ENCODE peak calls at places on chromosomes 1 and 21, in eight cellular contexts. One of them, this sample, is unnamed.

GRCh38 chr1:6080469-6080868 is 34.8 kb downstream of the KCNAB2 start:
- DNase-seq in HL-60: no peak
- DNase-seq in transverse colon: no peak
- DNase-seq in IMR-90: no peak
- DNase-seq in breast epithelium: no peak
- DNase-seq in nephron progenitor cell: no peak
- DNase-seq in astrocyte of the spinal cord: no peak
- DNase-seq in AG04450: no peak
- DNase-seq in this sample: no peak

GRCh38 chr1:194990483-194990882 is 1617.8 kb downstream of the KCNT2 start:
- DNase-seq in HL-60: no peak
- DNase-seq in transverse colon: no peak
- DNase-seq in IMR-90: no peak
- DNase-seq in breast epithelium: no peak
- DNase-seq in nephron progenitor cell: no peak
- DNase-seq in astrocyte of the spinal cord: no peak
- DNase-seq in AG04450: no peak
- DNase-seq in this sample: no peak

GRCh38 chr1:171788696-171789095 is 7.2 kb downstream of the METTL13 start:
- DNase-seq in HL-60: no peak
- DNase-seq in transverse colon: no peak
- DNase-seq in IMR-90: peak
- DNase-seq in breast epithelium: no peak
- DNase-seq in nephron progenitor cell: no peak
- DNase-seq in astrocyte of the spinal cord: peak
- DNase-seq in AG04450: peak
- DNase-seq in this sample: no peak

GRCh38 chr21:35861656-35862055 is 198.7 kb downstream of the SETD4 start:
- DNase-seq in HL-60: no peak
- DNase-seq in transverse colon: no peak
- DNase-seq in IMR-90: peak
- DNase-seq in breast epithelium: no peak
- DNase-seq in nephron progenitor cell: no peak
- DNase-seq in astrocyte of the spinal cord: no peak
- DNase-seq in AG04450: no peak
- DNase-seq in this sample: no peak

GRCh38 chr21:26089730-26090129 is 80.8 kb downstream of the APP start:
- DNase-seq in HL-60: no peak
- DNase-seq in transverse colon: no peak
- DNase-seq in IMR-90: no peak
- DNase-seq in breast epithelium: no peak
- DNase-seq in nephron progenitor cell: no peak
- DNase-seq in astrocyte of the spinal cord: no peak
- DNase-seq in AG04450: no peak
- DNase-seq in this sample: no peak

GRCh38 chr1:4513326-4514114 is 140.9 kb upstream of the AJAP1 start:
- DNase-seq in HL-60: no peak
- DNase-seq in transverse colon: no peak
- DNase-seq in IMR-90: no peak
- DNase-seq in breast epithelium: no peak
- DNase-seq in nephron progenitor cell: no peak
- DNase-seq in astrocyte of the spinal cord: no peak
- DNase-seq in AG04450: no peak
- DNase-seq in this sample: no peak

GRCh38 chr1:160813215-160813614 is 17.2 kb downstream of the LY9 start:
- DNase-seq in HL-60: no peak
- DNase-seq in transverse colon: no peak
- DNase-seq in IMR-90: no peak
- DNase-seq in breast epithelium: no peak
- DNase-seq in nephron progenitor cell: no peak
- DNase-seq in astrocyte of the spinal cord: no peak
- DNase-seq in AG04450: no peak
- DNase-seq in this sample: no peak

GRCh38 chr1:115976062-115976899 is at the start of gene SLC22A15:
- DNase-seq in HL-60: peak
- DNase-seq in transverse colon: peak
- DNase-seq in IMR-90: no peak
- DNase-seq in breast epithelium: no peak
- DNase-seq in nephron progenitor cell: peak
- DNase-seq in astrocyte of the spinal cord: peak
- DNase-seq in AG04450: no peak
- DNase-seq in this sample: no peak

GRCh38 chr1:160539896-160540858 is 17.1 kb upstream of the SLAMF6 start:
- DNase-seq in HL-60: peak
- DNase-seq in transverse colon: peak
- DNase-seq in IMR-90: no peak
- DNase-seq in breast epithelium: no peak
- DNase-seq in nephron progenitor cell: no peak
- DNase-seq in astrocyte of the spinal cord: no peak
- DNase-seq in AG04450: no peak
- DNase-seq in this sample: no peak

GRCh38 chr1:96804649-96805048 is 83.1 kb downstream of the PTBP2 start:
- DNase-seq in HL-60: no peak
- DNase-seq in transverse colon: no peak
- DNase-seq in IMR-90: no peak
- DNase-seq in breast epithelium: no peak
- DNase-seq in nephron progenitor cell: no peak
- DNase-seq in astrocyte of the spinal cord: no peak
- DNase-seq in AG04450: no peak
- DNase-seq in this sample: no peak

GRCh38 chr1:23916209-23917131 is 3.3 kb upstream of the CNR2 start:
- DNase-seq in HL-60: peak
- DNase-seq in transverse colon: peak
- DNase-seq in IMR-90: peak
- DNase-seq in breast epithelium: no peak
- DNase-seq in nephron progenitor cell: peak
- DNase-seq in astrocyte of the spinal cord: peak
- DNase-seq in AG04450: peak
- DNase-seq in this sample: peak

GRCh38 chr1:226708967-226709396 is 30.1 kb downstream of the ITPKB start:
- DNase-seq in HL-60: no peak
- DNase-seq in transverse colon: no peak
- DNase-seq in IMR-90: peak
- DNase-seq in breast epithelium: no peak
- DNase-seq in nephron progenitor cell: no peak
- DNase-seq in astrocyte of the spinal cord: no peak
- DNase-seq in AG04450: no peak
- DNase-seq in this sample: peak

GRCh38 chr21:15159382-15160020 is 94.7 kb upstream of the NRIP1 start:
- DNase-seq in HL-60: no peak
- DNase-seq in transverse colon: no peak
- DNase-seq in IMR-90: no peak
- DNase-seq in breast epithelium: no peak
- DNase-seq in nephron progenitor cell: no peak
- DNase-seq in astrocyte of the spinal cord: peak
- DNase-seq in AG04450: no peak
- DNase-seq in this sample: no peak

GRCh38 chr1:245319161-245319560 is 164.4 kb downstream of the KIF26B start:
- DNase-seq in HL-60: no peak
- DNase-seq in transverse colon: no peak
- DNase-seq in IMR-90: no peak
- DNase-seq in breast epithelium: no peak
- DNase-seq in nephron progenitor cell: no peak
- DNase-seq in astrocyte of the spinal cord: no peak
- DNase-seq in AG04450: no peak
- DNase-seq in this sample: no peak

GRCh38 chr1:228307218-228308023 is 99.2 kb downstream of the TRIM11 start:
- DNase-seq in HL-60: no peak
- DNase-seq in transverse colon: no peak
- DNase-seq in IMR-90: no peak
- DNase-seq in breast epithelium: no peak
- DNase-seq in nephron progenitor cell: no peak
- DNase-seq in astrocyte of the spinal cord: no peak
- DNase-seq in AG04450: no peak
- DNase-seq in this sample: peak

GRCh38 chr1:226634611-226635246 is 86.2 kb downstream of the STUM start:
- DNase-seq in HL-60: no peak
- DNase-seq in transverse colon: peak
- DNase-seq in IMR-90: no peak
- DNase-seq in breast epithelium: peak
- DNase-seq in nephron progenitor cell: no peak
- DNase-seq in astrocyte of the spinal cord: no peak
- DNase-seq in AG04450: no peak
- DNase-seq in this sample: peak

GRCh38 chr1:111436726-111437125 is 9.2 kb upstream of the OVGP1 start:
- DNase-seq in HL-60: no peak
- DNase-seq in transverse colon: no peak
- DNase-seq in IMR-90: peak
- DNase-seq in breast epithelium: no peak
- DNase-seq in nephron progenitor cell: no peak
- DNase-seq in astrocyte of the spinal cord: no peak
- DNase-seq in AG04450: peak
- DNase-seq in this sample: no peak

GRCh38 chr1:218357211-218357892 is 12.2 kb downstream of the TGFB2 start:
- DNase-seq in HL-60: peak
- DNase-seq in transverse colon: no peak
- DNase-seq in IMR-90: no peak
- DNase-seq in breast epithelium: no peak
- DNase-seq in nephron progenitor cell: no peak
- DNase-seq in astrocyte of the spinal cord: no peak
- DNase-seq in AG04450: no peak
- DNase-seq in this sample: no peak

GRCh38 chr1:114033219-114033706 is 54.0 kb downstream of the OLFML3 start:
- DNase-seq in HL-60: peak
- DNase-seq in transverse colon: no peak
- DNase-seq in IMR-90: no peak
- DNase-seq in breast epithelium: no peak
- DNase-seq in nephron progenitor cell: no peak
- DNase-seq in astrocyte of the spinal cord: no peak
- DNase-seq in AG04450: no peak
- DNase-seq in this sample: no peak

DNA sequence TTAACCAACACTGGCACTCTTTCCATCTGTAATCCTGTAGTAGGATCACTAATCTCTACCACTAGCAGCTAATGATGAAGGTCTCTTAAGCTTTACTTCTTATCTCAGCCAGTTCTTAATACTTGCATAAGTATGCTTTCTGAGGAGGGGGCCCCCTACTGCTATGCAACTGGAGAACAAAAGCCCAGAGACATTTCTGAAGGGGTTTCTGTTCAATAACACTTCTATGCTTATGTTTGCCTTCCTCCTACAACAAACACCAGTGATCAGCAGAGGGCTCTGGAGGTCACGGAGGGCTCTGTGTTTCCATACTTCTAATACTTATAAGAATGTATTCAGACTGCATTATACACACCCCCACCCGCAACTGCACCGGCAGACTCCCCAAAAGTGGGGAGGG is 215.8 kb downstream of the BARHL2 start:
- DNase-seq in HL-60: no peak
- DNase-seq in transverse colon: no peak
- DNase-seq in IMR-90: no peak
- DNase-seq in breast epithelium: no peak
- DNase-seq in nephron progenitor cell: no peak
- DNase-seq in astrocyte of the spinal cord: no peak
- DNase-seq in AG04450: no peak
- DNase-seq in this sample: no peak
- TF ChIP-seq CTCF in HL-60: no peak
- TF ChIP-seq CTCF in transverse colon: no peak
- TF ChIP-seq CTCF in IMR-90: no peak
- TF ChIP-seq CTCF in breast epithelium: no peak
- TF ChIP-seq CTCF in nephron progenitor cell: no peak
- TF ChIP-seq CTCF in astrocyte of the spinal cord: no peak
- TF ChIP-seq CTCF in AG04450: no peak
- TF ChIP-seq CTCF in this sample: no peak

DNA sequence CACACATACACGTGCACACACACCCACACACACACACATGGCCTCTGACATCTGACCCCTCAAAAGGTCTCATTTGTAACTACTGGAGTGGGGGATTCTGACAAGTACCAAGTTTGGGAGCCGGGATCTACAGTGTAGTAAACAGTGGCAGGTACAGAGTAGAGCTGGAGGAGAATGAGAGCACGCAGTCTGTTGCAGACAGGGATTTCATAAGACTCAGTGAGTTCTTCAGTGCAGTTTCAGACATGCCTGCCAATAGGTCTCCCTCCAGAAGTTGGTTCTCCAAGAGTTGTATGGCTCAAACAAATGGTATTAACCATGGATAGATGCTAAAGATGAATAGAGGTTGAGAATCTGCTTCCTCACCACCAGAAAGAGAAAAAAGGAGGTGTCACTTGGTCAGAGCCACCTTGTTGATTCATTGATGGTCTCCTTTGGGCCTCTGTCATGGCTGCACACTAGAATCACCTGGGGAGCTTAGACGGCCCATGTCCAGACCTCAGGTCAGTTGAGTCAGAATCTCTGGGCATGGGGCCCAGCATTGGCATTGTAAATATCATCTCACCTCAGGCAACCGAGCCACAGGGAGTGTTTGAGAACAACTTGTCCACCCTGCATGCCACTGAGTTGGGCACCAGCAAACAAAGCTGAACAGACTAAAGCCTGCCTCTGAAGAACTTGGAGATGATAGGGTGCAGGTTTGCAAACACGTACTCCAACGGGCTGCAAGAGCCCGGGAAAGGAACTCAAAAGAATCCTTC is 122.1 kb downstream of the EDEM3 start:
- DNase-seq in HL-60: no peak
- DNase-seq in transverse colon: no peak
- DNase-seq in IMR-90: no peak
- DNase-seq in breast epithelium: peak
- DNase-seq in nephron progenitor cell: no peak
- DNase-seq in astrocyte of the spinal cord: no peak
- DNase-seq in AG04450: no peak
- DNase-seq in this sample: no peak
- TF ChIP-seq CTCF in HL-60: no peak
- TF ChIP-seq CTCF in transverse colon: no peak
- TF ChIP-seq CTCF in IMR-90: no peak
- TF ChIP-seq CTCF in breast epithelium: no peak
- TF ChIP-seq CTCF in nephron progenitor cell: no peak
- TF ChIP-seq CTCF in astrocyte of the spinal cord: no peak
- TF ChIP-seq CTCF in AG04450: no peak
- TF ChIP-seq CTCF in this sample: no peak

DNA sequence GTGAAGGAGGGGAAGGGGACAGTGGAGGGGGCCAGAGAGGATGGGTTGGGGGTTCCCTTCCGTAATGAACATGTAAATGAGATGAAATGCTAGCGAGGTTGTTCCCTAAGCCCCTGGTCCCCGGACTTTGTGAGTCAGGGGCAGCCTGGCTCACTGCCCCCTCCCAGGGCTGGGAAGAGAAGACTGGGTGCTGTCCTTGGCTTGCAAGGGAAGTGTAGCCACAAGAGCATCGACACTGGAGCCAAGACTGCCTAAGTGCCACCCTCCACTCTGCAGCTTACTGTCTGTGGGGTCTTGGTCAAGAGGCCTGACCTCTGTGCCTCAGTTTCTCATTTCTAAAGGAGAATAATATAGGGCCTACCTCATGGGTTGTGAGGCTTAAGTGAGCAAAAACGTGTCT is 483 bp downstream of the PEAR1 start:
- DNase-seq in HL-60: no peak
- DNase-seq in transverse colon: no peak
- DNase-seq in IMR-90: no peak
- DNase-seq in breast epithelium: no peak
- DNase-seq in nephron progenitor cell: no peak
- DNase-seq in astrocyte of the spinal cord: no peak
- DNase-seq in AG04450: no peak
- DNase-seq in this sample: no peak
- TF ChIP-seq CTCF in HL-60: no peak
- TF ChIP-seq CTCF in transverse colon: no peak
- TF ChIP-seq CTCF in IMR-90: no peak
- TF ChIP-seq CTCF in breast epithelium: no peak
- TF ChIP-seq CTCF in nephron progenitor cell: no peak
- TF ChIP-seq CTCF in astrocyte of the spinal cord: no peak
- TF ChIP-seq CTCF in AG04450: no peak
- TF ChIP-seq CTCF in this sample: no peak

GRCh38 chr1:33378976-33379375 is 51.9 kb downstream of the PHC2 start:
- DNase-seq in HL-60: no peak
- DNase-seq in transverse colon: no peak
- DNase-seq in IMR-90: no peak
- DNase-seq in breast epithelium: no peak
- DNase-seq in nephron progenitor cell: no peak
- DNase-seq in astrocyte of the spinal cord: no peak
- DNase-seq in AG04450: no peak
- DNase-seq in this sample: no peak
- TF ChIP-seq CTCF in HL-60: no peak
- TF ChIP-seq CTCF in transverse colon: no peak
- TF ChIP-seq CTCF in IMR-90: no peak
- TF ChIP-seq CTCF in breast epithelium: no peak
- TF ChIP-seq CTCF in nephron progenitor cell: no peak
- TF ChIP-seq CTCF in astrocyte of the spinal cord: peak
- TF ChIP-seq CTCF in AG04450: no peak
- TF ChIP-seq CTCF in this sample: no peak

This sample was measured in BE2C.